ENCODE peak calls at places on chromosome 5, in seven cellular contexts. W is nephron progenitor cell; B is astrocyte; Z is tibial nerve; R is endodermal cell; M is brain microvascular endothelial cell; K is CD8-positive, alpha-beta T cell. Y is an unnamed sample.
A peak's percentile ranks its signal among the peaks of the same experiment; 100 is the strongest.

GRCh38 chr5:112006721-112007120 is 249.7 kb upstream of the NREP start:
- DNase-seq in W (no peak), M (peak; percentile 72), B (peak; percentile 69), Z (no peak), K (no peak), R (no peak), Y (no peak)

GRCh38 chr5:77292026-77292757 is 81.7 kb downstream of the PDE8B start:
- DNase-seq in W (no peak), Z (no peak), B (peak; percentile 67), R (no peak), M (peak; percentile 60), K (no peak), Y (no peak)

GRCh38 chr5:10310073-10310779 is 2.5 kb upstream of the CMBL start:
- DNase-seq in W (no peak), B (peak; percentile 48), Z (no peak), M (peak; percentile 24), K (no peak), R (no peak), Y (no peak)

GRCh38 chr5:16791036-16791705 is 144.9 kb downstream of the MYO10 start:
- DNase-seq in Z (peak; percentile 69), W (peak; percentile 41), K (peak; percentile 16), B (peak; percentile 61), M (peak; percentile 53), R (no peak), Y (peak; percentile 40)

GRCh38 chr5:120771181-120771580 is 307.1 kb downstream of the PRR16 start:
- DNase-seq in W (no peak), B (no peak), R (no peak), M (no peak), K (no peak), Z (no peak), Y (no peak)

GRCh38 chr5:34833991-34834793 is 4.8 kb upstream of the TTC23L start:
- DNase-seq in K (no peak), B (no peak), Z (no peak), R (no peak), W (no peak), M (no peak), Y (no peak)

GRCh38 chr5:6667648-6668047 is 34.4 kb downstream of the SRD5A1 start:
- DNase-seq in M (no peak), W (no peak), K (no peak), Z (no peak), B (no peak), R (no peak), Y (no peak)

GRCh38 chr5:40831346-40832210 is 3.4 kb downstream of the RPL37 start:
- DNase-seq in K (no peak), R (no peak), M (no peak), Z (no peak), B (no peak), W (no peak), Y (no peak)

GRCh38 chr5:30846171-30846570 is 347.3 kb upstream of the CDH6 start:
- DNase-seq in W (no peak), B (peak; percentile 34), K (no peak), R (no peak), M (peak; percentile 38), Z (no peak), Y (no peak)

GRCh38 chr5:10507575-10508024 is 56.3 kb upstream of the ANKRD33B start:
- DNase-seq in B (peak; percentile 38), Z (no peak), M (no peak), R (no peak), K (no peak), W (peak; percentile 39), Y (no peak)

GRCh38 chr5:173762930-173763329 is 125.2 kb upstream of the CPEB4 start:
- DNase-seq in M (no peak), R (no peak), Z (no peak), B (no peak), K (no peak), W (no peak), Y (no peak)

GRCh38 chr5:89372176-89372575 is 489.2 kb upstream of the MEF2C start:
- DNase-seq in R (no peak), B (no peak), Z (no peak), W (no peak), K (no peak), M (no peak), Y (no peak)

GRCh38 chr5:134626369-134627014 is 6.1 kb downstream of the SAR1B start:
- DNase-seq in B (no peak), Z (no peak), M (no peak), K (no peak), W (no peak), R (no peak), Y (no peak)

GRCh38 chr5:7671420-7671819 is 179.5 kb downstream of the CFAP90 start:
- DNase-seq in M (no peak), K (no peak), B (peak; percentile 27), R (no peak), W (no peak), Z (no peak), Y (no peak)

GRCh38 chr5:44389410-44389879 is at the start of gene FGF10:
- DNase-seq in B (no peak), W (peak; percentile 78), K (no peak), R (peak; percentile 89), Z (peak; percentile 22), M (no peak), Y (peak; percentile 41)

GRCh38 chr5:151696470-151697061 is 9.9 kb upstream of the SPARC start:
- DNase-seq in W (peak; percentile 47), K (no peak), R (peak; percentile 80), M (peak; percentile 98), Z (peak; percentile 58), B (peak; percentile 100), Y (no peak)

GRCh38 chr5:65663804-65664521 is 39.1 kb downstream of the SHLD3 start:
- DNase-seq in M (no peak), R (peak; percentile 55), K (no peak), B (peak; percentile 18), Z (no peak), W (no peak), Y (no peak)
- TF ChIP-seq CTCF in M (peak; percentile 63), R (peak; percentile 69), K (peak; percentile 18), B (peak; percentile 57), Z (peak; percentile 13), W (peak; percentile 50), Y (peak; percentile 58)

GRCh38 chr5:95626701-95627100 is 6.8 kb downstream of the GPR150 start:
- DNase-seq in Z (no peak), B (no peak), W (no peak), K (no peak), M (no peak), R (no peak), Y (no peak)
- TF ChIP-seq CTCF in Z (no peak), B (no peak), W (no peak), K (no peak), M (no peak), R (no peak), Y (no peak)

DNA sequence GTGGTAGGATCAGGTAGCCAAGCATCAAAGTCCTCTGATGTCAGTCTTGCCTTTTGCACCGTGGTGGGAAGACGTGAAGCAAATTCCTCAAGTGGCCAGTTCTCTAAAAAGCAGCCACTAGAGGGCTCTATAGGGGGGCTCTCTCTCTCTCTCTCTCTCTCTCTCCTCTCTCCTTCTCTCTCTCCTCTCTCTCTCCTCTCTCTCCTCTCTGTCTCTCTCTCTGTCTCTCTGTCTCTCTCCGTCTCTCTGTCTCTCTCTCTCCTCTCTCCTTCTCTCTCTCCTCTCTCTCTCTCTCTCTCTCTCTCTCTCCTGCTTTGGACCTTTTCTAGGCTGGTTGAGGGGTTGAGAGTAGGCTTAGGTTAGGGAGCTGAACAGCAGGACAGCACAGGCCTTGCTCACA is 13.9 kb upstream of the OSMR start:
- DNase-seq in M (peak; percentile 35), Z (no peak), W (peak; percentile 30), K (no peak), B (peak; percentile 37), R (peak; percentile 71), Y (no peak)
- TF ChIP-seq CTCF in M (peak; percentile 74), Z (peak; percentile 24), W (peak; percentile 17), K (no peak), B (peak; percentile 38), R (peak; percentile 72), Y (peak; percentile 56)

GRCh38 chr5:179343021-179343781 is 2.1 kb downstream of the ADAMTS2 start:
- DNase-seq in R (no peak), W (no peak), K (no peak), B (no peak), M (no peak), Z (no peak), Y (no peak)
- TF ChIP-seq CTCF in R (no peak), W (no peak), K (no peak), B (no peak), M (no peak), Z (no peak), Y (no peak)

GRCh38 chr5:177542816-177543472 is 11.4 kb downstream of the FAM193B start:
- DNase-seq in Z (no peak), R (no peak), B (no peak), M (no peak), K (no peak), W (no peak), Y (no peak)

GRCh38 chr5:177550120-177550519 is 4.2 kb downstream of the FAM193B start:
- DNase-seq in K (no peak), Z (no peak), R (no peak), B (no peak), M (no peak), W (no peak), Y (no peak)

GRCh38 chr5:177547736-177548135 is 6.6 kb downstream of the FAM193B start:
- DNase-seq in M (no peak), Z (no peak), W (no peak), R (no peak), B (no peak), K (no peak), Y (no peak)

GRCh38 chr5:177545487-177546261 is 8.7 kb downstream of the FAM193B start:
- DNase-seq in K (no peak), Z (peak; percentile 87), M (peak; percentile 85), B (peak; percentile 74), R (no peak), W (no peak), Y (no peak)

DNA sequence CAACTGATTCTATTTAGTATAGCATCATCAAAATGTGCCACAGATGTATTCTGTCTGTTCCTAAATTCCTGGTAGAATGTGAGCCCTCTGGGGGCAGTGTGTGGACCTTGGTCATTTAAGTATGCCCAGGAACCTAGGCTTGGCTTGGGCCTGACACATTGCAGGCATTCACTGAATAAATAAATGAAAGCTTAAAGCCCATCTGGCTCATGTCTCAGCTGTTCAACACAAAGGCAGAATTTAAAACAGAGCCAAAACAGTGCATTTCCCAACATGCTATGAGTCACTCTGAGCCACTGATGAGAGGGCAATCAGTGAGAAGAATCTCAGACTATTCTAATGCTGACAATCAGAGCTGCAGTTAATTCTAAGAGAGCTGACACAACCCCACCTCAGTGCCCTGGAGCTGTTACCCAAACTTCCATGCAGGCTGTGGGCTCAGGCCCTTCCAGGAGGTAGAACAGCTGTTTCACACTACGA is 8.1 kb downstream of the FAM193B start:
- DNase-seq in Z (peak; percentile 49), W (no peak), K (no peak), B (peak; percentile 97), M (peak; percentile 94), R (no peak), Y (no peak)
- TF ChIP-seq CTCF in Z (no peak), W (no peak), K (no peak), B (peak; percentile 26), M (no peak), R (peak; percentile 44), Y (no peak)